ENCODE peak calls at places on chromosomes 5 and 9, in four cellular contexts. One of them, this sample, is unnamed. For H3K36me3, the result is how much of the 10 kb centered on the place peaks cover.

GRCh38 chr5:174183701-174184100 is 138.2 kb downstream of the NSG2 start:
- DNase-seq in heart right ventricle: no peak
- DNase-seq in upper lobe of left lung: no peak
- DNase-seq in stomach: no peak
- DNase-seq in this sample: no peak

GRCh38 chr5:180640301-180640764 is 9.1 kb downstream of the FLT4 start:
- DNase-seq in heart right ventricle: no peak
- DNase-seq in upper lobe of left lung: no peak
- DNase-seq in stomach: no peak
- DNase-seq in this sample: no peak

GRCh38 chr9:69411246-69411645 is 86.2 kb downstream of the ENTREP1 start:
- DNase-seq in heart right ventricle: no peak
- DNase-seq in upper lobe of left lung: no peak
- DNase-seq in stomach: no peak
- DNase-seq in this sample: no peak

GRCh38 chr9:37650873-37651768 is at the start of gene FRMPD1:
- DNase-seq in heart right ventricle: peak
- DNase-seq in upper lobe of left lung: peak
- DNase-seq in stomach: peak
- DNase-seq in this sample: peak

GRCh38 chr5:82019342-82020138 is 47.7 kb downstream of the ATG10 start:
- DNase-seq in heart right ventricle: no peak
- DNase-seq in upper lobe of left lung: no peak
- DNase-seq in stomach: no peak
- DNase-seq in this sample: no peak

GRCh38 chr5:116848974-116849586 is 274.5 kb upstream of the SEMA6A start:
- DNase-seq in heart right ventricle: no peak
- DNase-seq in upper lobe of left lung: no peak
- DNase-seq in stomach: no peak
- DNase-seq in this sample: no peak

GRCh38 chr5:132751444-132751843 is 4.2 kb downstream of the CCNI2 start:
- DNase-seq in heart right ventricle: no peak
- DNase-seq in upper lobe of left lung: no peak
- DNase-seq in stomach: no peak
- DNase-seq in this sample: no peak

GRCh38 chr5:83964235-83964634 is 243.6 kb upstream of the HAPLN1 start:
- DNase-seq in heart right ventricle: no peak
- DNase-seq in upper lobe of left lung: no peak
- DNase-seq in stomach: no peak
- DNase-seq in this sample: no peak

GRCh38 chr5:114243281-114243982 is 118.4 kb upstream of the KCNN2 start:
- DNase-seq in heart right ventricle: no peak
- DNase-seq in upper lobe of left lung: no peak
- DNase-seq in stomach: no peak
- DNase-seq in this sample: no peak

GRCh38 chr5:133249593-133249992 is 197.8 kb downstream of the HSPA4 start:
- DNase-seq in heart right ventricle: no peak
- DNase-seq in upper lobe of left lung: no peak
- DNase-seq in stomach: peak
- DNase-seq in this sample: no peak

GRCh38 chr5:40775846-40776657 is 20.3 kb upstream of the TTC33 start:
- DNase-seq in heart right ventricle: no peak
- DNase-seq in upper lobe of left lung: no peak
- DNase-seq in stomach: no peak
- DNase-seq in this sample: no peak

GRCh38 chr5:111530298-111530740 is 18.0 kb upstream of the STARD4 start:
- DNase-seq in heart right ventricle: peak
- DNase-seq in upper lobe of left lung: peak
- DNase-seq in stomach: peak
- DNase-seq in this sample: peak

GRCh38 chr5:69525490-69525889 is 32.9 kb downstream of the OCLN start:
- DNase-seq in heart right ventricle: no peak
- DNase-seq in upper lobe of left lung: no peak
- DNase-seq in stomach: no peak
- DNase-seq in this sample: no peak

GRCh38 chr9:36074870-36075532 is 38.3 kb downstream of the RECK start:
- DNase-seq in heart right ventricle: peak
- DNase-seq in upper lobe of left lung: peak
- DNase-seq in stomach: peak
- DNase-seq in this sample: no peak

GRCh38 chr5:172146748-172147092 is 41.3 kb downstream of the STK10 start:
- DNase-seq in heart right ventricle: no peak
- DNase-seq in upper lobe of left lung: no peak
- DNase-seq in stomach: no peak
- DNase-seq in this sample: no peak

GRCh38 chr9:135505406-135506187 is 5.1 kb downstream of the MRPS2 start:
- DNase-seq in heart right ventricle: peak
- DNase-seq in upper lobe of left lung: no peak
- DNase-seq in stomach: no peak
- DNase-seq in this sample: no peak

GRCh38 chr9:77183581-77183980 is 6.2 kb downstream of the VPS13A start:
- DNase-seq in heart right ventricle: no peak
- DNase-seq in upper lobe of left lung: no peak
- DNase-seq in stomach: no peak
- DNase-seq in this sample: no peak

GRCh38 chr9:102855646-102856045 is 139.5 kb upstream of the CYLC2 start:
- DNase-seq in heart right ventricle: no peak
- DNase-seq in upper lobe of left lung: no peak
- DNase-seq in stomach: no peak
- DNase-seq in this sample: no peak

GRCh38 chr9:93859431-93860215 is 95.5 kb downstream of the BARX1 start:
- DNase-seq in heart right ventricle: no peak
- DNase-seq in upper lobe of left lung: no peak
- DNase-seq in stomach: no peak
- DNase-seq in this sample: no peak

GRCh38 chr5:143041461-143041860 is 271.3 kb downstream of the ARHGAP26 start:
- DNase-seq in heart right ventricle: no peak
- DNase-seq in upper lobe of left lung: no peak
- DNase-seq in stomach: no peak
- DNase-seq in this sample: no peak

GRCh38 chr9:137756045-137756744 is 121.4 kb upstream of the CACNA1B start:
- DNase-seq in heart right ventricle: no peak
- DNase-seq in upper lobe of left lung: no peak
- DNase-seq in stomach: no peak
- DNase-seq in this sample: no peak

GRCh38 chr5:100709771-100710170 is 174.6 kb downstream of the FAM174A start:
- DNase-seq in heart right ventricle: no peak
- DNase-seq in upper lobe of left lung: no peak
- DNase-seq in stomach: no peak
- DNase-seq in this sample: no peak

GRCh38 chr5:100708625-100709171 is 173.5 kb downstream of the FAM174A start:
- DNase-seq in heart right ventricle: no peak
- DNase-seq in upper lobe of left lung: no peak
- DNase-seq in stomach: no peak
- DNase-seq in this sample: no peak

GRCh38 chr5:100706796-100707195 is 171.6 kb downstream of the FAM174A start:
- DNase-seq in heart right ventricle: no peak
- DNase-seq in upper lobe of left lung: no peak
- DNase-seq in stomach: no peak
- DNase-seq in this sample: no peak
- TF ChIP-seq CTCF in heart right ventricle: peak
- TF ChIP-seq CTCF in upper lobe of left lung: peak
- TF ChIP-seq CTCF in stomach: no peak
- TF ChIP-seq CTCF in this sample: peak

DNA sequence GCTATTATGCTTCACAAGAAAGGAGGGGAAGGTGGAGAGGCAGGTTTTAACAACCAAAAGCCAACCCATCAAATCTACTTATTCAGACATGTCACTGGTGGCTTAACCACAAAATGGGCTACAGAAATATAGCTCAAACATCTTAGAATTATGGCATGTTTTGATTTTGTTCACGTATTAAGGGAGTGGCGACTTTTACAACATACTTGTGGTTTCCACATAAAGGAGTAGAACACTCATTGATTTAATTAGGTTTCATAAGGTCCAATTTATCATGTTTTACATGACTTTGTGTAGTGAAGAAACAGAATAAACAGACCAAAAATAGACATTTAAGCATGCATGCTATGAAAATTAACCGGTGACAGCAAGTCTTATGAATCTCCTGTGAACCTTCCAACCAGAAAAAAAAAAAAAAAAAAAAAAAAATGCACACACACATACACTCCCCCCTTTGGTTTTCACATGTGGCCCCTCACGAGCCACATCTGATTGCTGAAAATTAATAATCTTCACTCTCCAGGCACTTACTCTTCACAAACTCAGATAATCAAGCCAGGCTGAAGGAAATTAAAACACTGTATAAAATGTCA is 5.4 kb downstream of the ZNF608 start:
- DNase-seq in heart right ventricle: no peak
- DNase-seq in upper lobe of left lung: no peak
- DNase-seq in stomach: no peak
- DNase-seq in this sample: no peak
- H3K4me3 ChIP-seq in heart right ventricle: no peak
- H3K4me3 ChIP-seq in upper lobe of left lung: no peak
- H3K4me3 ChIP-seq in stomach: peak
- H3K4me3 ChIP-seq in this sample: no peak

GRCh38 chr5:160420331-160420610 is 1.4 kb upstream of the PTTG1 start:
- DNase-seq in heart right ventricle: no peak
- DNase-seq in upper lobe of left lung: no peak
- DNase-seq in stomach: no peak
- DNase-seq in this sample: no peak

GRCh38 chr5:160419458-160420330 is 813 bp upstream of the SLU7 start:
- DNase-seq in heart right ventricle: no peak
- DNase-seq in upper lobe of left lung: no peak
- DNase-seq in stomach: no peak
- DNase-seq in this sample: no peak

GRCh38 chr5:160418561-160419457 is at the start of gene SLU7:
- DNase-seq in heart right ventricle: peak
- DNase-seq in upper lobe of left lung: peak
- DNase-seq in stomach: peak
- DNase-seq in this sample: peak

GRCh38 chr5:160421625-160422258 is at the start of gene PTTG1:
- DNase-seq in heart right ventricle: peak
- DNase-seq in upper lobe of left lung: peak
- DNase-seq in stomach: peak
- DNase-seq in this sample: peak

DNA sequence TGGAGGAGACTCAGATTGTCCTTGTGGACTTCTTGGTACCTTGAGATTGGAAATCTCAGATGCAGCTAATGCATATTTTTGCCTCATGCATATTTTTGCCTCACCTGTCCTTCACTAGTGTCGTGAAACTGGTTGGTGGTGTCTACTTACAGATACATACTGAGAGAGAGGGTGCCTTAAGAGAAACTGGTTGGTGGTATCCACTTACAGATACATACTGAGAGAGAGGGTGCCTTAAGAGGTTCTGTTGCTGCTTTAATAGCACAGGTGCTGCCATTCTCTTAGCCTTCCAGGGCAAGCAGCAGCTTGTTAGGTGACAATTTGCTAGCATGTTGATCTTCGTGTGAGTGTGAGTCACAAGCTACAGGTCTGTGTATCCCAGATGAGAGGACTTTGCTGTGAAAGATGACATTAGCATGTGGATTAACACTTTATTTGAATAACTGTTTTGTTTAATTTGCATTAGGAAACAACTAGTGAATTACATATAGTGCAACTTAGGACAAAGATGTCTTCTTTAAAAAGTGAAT is 1.4 kb downstream of the PTTG1 start:
- DNase-seq in heart right ventricle: no peak
- DNase-seq in upper lobe of left lung: no peak
- DNase-seq in stomach: no peak
- DNase-seq in this sample: no peak
- H3K36me3 ChIP-seq in heart right ventricle: under half
- H3K36me3 ChIP-seq in upper lobe of left lung: under half
- H3K36me3 ChIP-seq in stomach: under half
- H3K36me3 ChIP-seq in this sample: under half

GRCh38 chr5:73786043-73786831 is 160.2 kb downstream of the ARHGEF28 start:
- DNase-seq in heart right ventricle: no peak
- DNase-seq in upper lobe of left lung: no peak
- DNase-seq in stomach: no peak
- DNase-seq in this sample: no peak

GRCh38 chr5:73780297-73781080 is 154.5 kb downstream of the ARHGEF28 start:
- DNase-seq in heart right ventricle: no peak
- DNase-seq in upper lobe of left lung: peak
- DNase-seq in stomach: no peak
- DNase-seq in this sample: no peak

GRCh38 chr5:73783823-73784222 is 157.8 kb downstream of the ARHGEF28 start:
- DNase-seq in heart right ventricle: no peak
- DNase-seq in upper lobe of left lung: no peak
- DNase-seq in stomach: no peak
- DNase-seq in this sample: no peak
- TF ChIP-seq CTCF in heart right ventricle: peak
- TF ChIP-seq CTCF in upper lobe of left lung: peak
- TF ChIP-seq CTCF in stomach: no peak
- TF ChIP-seq CTCF in this sample: no peak

GRCh38 chr5:42950466-42951168 is 89.5 kb downstream of the ANXA2R start:
- DNase-seq in heart right ventricle: peak
- DNase-seq in upper lobe of left lung: peak
- DNase-seq in stomach: peak
- DNase-seq in this sample: peak
- H3K4me3 ChIP-seq in heart right ventricle: peak
- H3K4me3 ChIP-seq in upper lobe of left lung: peak
- H3K4me3 ChIP-seq in stomach: peak
- H3K4me3 ChIP-seq in this sample: peak

GRCh38 chr5:151055336-151055735 is 25.5 kb downstream of the TNIP1 start:
- DNase-seq in heart right ventricle: no peak
- DNase-seq in upper lobe of left lung: no peak
- DNase-seq in stomach: no peak
- DNase-seq in this sample: no peak
- H3K36me3 ChIP-seq in heart right ventricle: half or more
- H3K36me3 ChIP-seq in upper lobe of left lung: under half
- H3K36me3 ChIP-seq in stomach: half or more
- H3K36me3 ChIP-seq in this sample: half or more